ENCODE peak calls at places on chromosomes 13 and 19, in ten cellular contexts. G, R, E, U, T, L, Q, O, V and M are unnamed samples.

GRCh38 chr13:30985637-30986205 is 53.3 kb downstream of the TEX26 start:
- DNase-seq in Q (peak), V (no peak), O (no peak), T (no peak), R (peak), L (no peak), U (peak), E (no peak), G (no peak), M (no peak)

GRCh38 chr19:32676186-32676894 is 692 bp downstream of the RGS9BP start:
- DNase-seq in O (no peak), G (no peak), T (no peak), E (peak), V (no peak), L (peak), U (no peak), Q (no peak), R (no peak), M (no peak)

GRCh38 chr13:59568306-59568705 is 595.4 kb downstream of the DIAPH3 start:
- DNase-seq in O (no peak), R (no peak), U (no peak), E (no peak), Q (no peak), G (no peak), L (no peak), V (no peak), T (no peak), M (no peak)

GRCh38 chr19:17602872-17603552 is 47.6 kb downstream of the COLGALT1 start:
- DNase-seq in L (no peak), E (no peak), R (no peak), T (no peak), Q (no peak), O (no peak), V (no peak), U (no peak), G (no peak), M (no peak)

GRCh38 chr19:4501005-4501591 is 17.2 kb downstream of the PLIN4 start:
- DNase-seq in O (no peak), E (no peak), L (no peak), U (no peak), Q (no peak), G (no peak), V (no peak), T (no peak), R (no peak), M (no peak)

GRCh38 chr13:40240293-40240692 is 426.1 kb downstream of the FOXO1 start:
- DNase-seq in T (no peak), E (no peak), U (no peak), V (no peak), G (no peak), L (no peak), R (no peak), Q (no peak), O (no peak), M (no peak)

GRCh38 chr19:38918526-38918925 is 6.5 kb upstream of the CCER2 start:
- DNase-seq in L (no peak), E (no peak), O (no peak), V (no peak), G (no peak), R (no peak), Q (no peak), T (no peak), U (no peak), M (no peak)

GRCh38 chr19:16825312-16826168 is 3.7 kb upstream of the SIN3B start:
- DNase-seq in O (no peak), E (no peak), R (peak), T (no peak), Q (peak), G (no peak), L (no peak), V (no peak), U (peak), M (no peak)

GRCh38 chr13:30826911-30827577 is 79.0 kb upstream of the MEDAG start:
- DNase-seq in O (no peak), T (no peak), L (no peak), G (no peak), V (no peak), Q (no peak), R (no peak), E (no peak), U (no peak), M (no peak)

GRCh38 chr19:15213715-15214381 is 13.1 kb upstream of the NOTCH3 start:
- DNase-seq in V (no peak), T (no peak), Q (peak), E (no peak), R (no peak), U (no peak), G (no peak), L (no peak), O (no peak), M (no peak)

GRCh38 chr13:30843548-30843947 is 62.5 kb upstream of the MEDAG start:
- DNase-seq in V (no peak), G (no peak), L (no peak), T (no peak), R (no peak), O (no peak), Q (no peak), U (no peak), E (no peak), M (no peak)

GRCh38 chr13:80690208-80690607 is 349.3 kb upstream of the SPRY2 start:
- DNase-seq in O (no peak), T (no peak), R (no peak), E (no peak), V (no peak), U (no peak), Q (no peak), L (no peak), G (no peak), M (no peak)

GRCh38 chr13:32284927-32285632 is 30.1 kb downstream of the ZAR1L start:
- DNase-seq in L (no peak), Q (peak), E (no peak), U (peak), T (no peak), G (no peak), R (peak), O (no peak), V (peak), M (no peak)

GRCh38 chr19:12783849-12784393 is 7.4 kb upstream of the JUNB start:
- DNase-seq in R (no peak), E (no peak), G (no peak), U (peak), Q (no peak), L (no peak), O (no peak), T (peak), V (peak), M (no peak)

GRCh38 chr13:51453959-51454703 is 1.3 kb upstream of the INTS6 start:
- DNase-seq in G (no peak), E (no peak), L (peak), Q (peak), U (peak), T (peak), O (no peak), V (no peak), R (no peak), M (peak)

GRCh38 chr19:8254286-8255001 is 45.3 kb downstream of the CERS4 start:
- DNase-seq in L (no peak), V (no peak), U (no peak), E (no peak), T (no peak), R (no peak), G (no peak), O (no peak), Q (no peak), M (no peak)

GRCh38 chr13:96025283-96025682 is 27.9 kb downstream of the UGGT2 start:
- DNase-seq in U (no peak), G (no peak), Q (peak), L (no peak), E (no peak), R (no peak), T (no peak), V (no peak), O (no peak), M (no peak)

GRCh38 chr19:15294591-15294990 is 37.7 kb downstream of the BRD4 start:
- DNase-seq in R (no peak), L (no peak), U (no peak), G (no peak), T (no peak), Q (peak), E (no peak), V (no peak), O (no peak), M (no peak)

GRCh38 chr13:106100261-106100919 is 435.1 kb downstream of the EFNB2 start:
- DNase-seq in E (no peak), L (no peak), R (no peak), V (no peak), G (no peak), U (no peak), Q (no peak), T (no peak), O (no peak), M (no peak)

GRCh38 chr19:38209671-38210457 is 14.2 kb downstream of the DPF1 start:
- DNase-seq in O (peak), Q (peak), T (no peak), G (no peak), E (no peak), U (no peak), L (no peak), R (no peak), V (no peak), M (no peak)

GRCh38 chr19:18700501-18701249 is 17.2 kb downstream of the CRTC1 start:
- DNase-seq in T (peak), E (peak), R (no peak), Q (peak), G (peak), V (no peak), O (peak), L (peak), U (peak), M (peak)

GRCh38 chr13:52906122-52906903 is 57.9 kb upstream of the PCDH8 start:
- DNase-seq in T (no peak), L (no peak), E (no peak), U (no peak), O (no peak), R (no peak), G (no peak), V (no peak), Q (no peak), M (no peak)